ENCODE peak calls at places on chromosomes 13 and 19, in four cellular contexts. Z is AG04450, B is HCT116, I is hepatocyte. Y is an unnamed sample.

GRCh38 chr13:29292045-29292444 is 303.4 kb downstream of the SLC7A1 start:
- DNase-seq in Z (no peak), B (no peak), I (no peak), Y (no peak)

GRCh38 chr13:40109324-40109958 is 454.0 kb downstream of the COG6 start:
- DNase-seq in Z (peak), B (no peak), I (peak), Y (no peak)

GRCh38 chr19:19670070-19670551 is 1.5 kb downstream of the ZNF101 start:
- DNase-seq in Z (no peak), B (no peak), I (no peak), Y (no peak)

GRCh38 chr13:20495087-20496023 is 30.3 kb downstream of the CRYL1 start:
- DNase-seq in Z (peak), B (peak), I (peak), Y (no peak)

GRCh38 chr13:30690282-30691188 is 44.8 kb upstream of the ALOX5AP start:
- DNase-seq in Z (peak), B (no peak), I (peak), Y (peak)

GRCh38 chr13:34044660-34045080 is 226.7 kb downstream of the RFC3 start:
- DNase-seq in Z (peak), B (peak), I (no peak), Y (no peak)

GRCh38 chr19:15287496-15287895 is 44.8 kb downstream of the BRD4 start:
- DNase-seq in Z (no peak), B (no peak), I (no peak), Y (no peak)

GRCh38 chr19:34237283-34237682 is 17.1 kb upstream of the GARRE1 start:
- DNase-seq in Z (no peak), B (no peak), I (no peak), Y (no peak)

GRCh38 chr13:28622286-28622685 is 36.6 kb upstream of the POMP start:
- DNase-seq in Z (no peak), B (no peak), I (no peak), Y (no peak)

GRCh38 chr19:16075430-16076153 is 703 bp upstream of the TPM4 start:
- DNase-seq in Z (no peak), B (no peak), I (no peak), Y (no peak)

GRCh38 chr19:1001538-1002166 is 1.4 kb downstream of the GRIN3B start:
- DNase-seq in Z (no peak), B (no peak), I (peak), Y (no peak)

GRCh38 chr13:32300920-32301319 is 14.2 kb downstream of the ZAR1L start:
- DNase-seq in Z (no peak), B (no peak), I (no peak), Y (no peak)

GRCh38 chr19:40807147-40808020 is 8.4 kb downstream of the EGLN2 start:
- DNase-seq in Z (no peak), B (no peak), I (peak), Y (no peak)

GRCh38 chr19:39211731-39212376 is 7.8 kb upstream of the SYCN start:
- DNase-seq in Z (no peak), B (peak), I (no peak), Y (no peak)

GRCh38 chr13:45490068-45490467 is 25.3 kb downstream of the COG3 start:
- DNase-seq in Z (no peak), B (no peak), I (no peak), Y (no peak)

GRCh38 chr19:1655131-1655981 is 2.9 kb upstream of the TCF3 start:
- DNase-seq in Z (no peak), B (no peak), I (peak), Y (no peak)

GRCh38 chr19:13979224-13979623 is 26.9 kb downstream of the RFX1 start:
- DNase-seq in Z (no peak), B (no peak), I (peak), Y (no peak)

GRCh38 chr13:113816925-113817859 is 46.7 kb downstream of the GAS6 start:
- DNase-seq in Z (peak), B (peak), I (peak), Y (peak)

GRCh38 chr19:8050274-8051096 is 2.1 kb upstream of the CCL25 start:
- DNase-seq in Z (peak), B (peak), I (peak), Y (no peak)

GRCh38 chr13:87999141-87999765 is 328.1 kb downstream of the SLITRK5 start:
- DNase-seq in Z (peak), B (no peak), I (no peak), Y (no peak)

GRCh38 chr13:45674908-45675307 is 27.2 kb upstream of the CBY2 start:
- DNase-seq in Z (no peak), B (no peak), I (peak), Y (no peak)

GRCh38 chr13:86856996-86857395 is 814.2 kb upstream of the SLITRK5 start:
- DNase-seq in Z (peak), B (peak), I (no peak), Y (no peak)

GRCh38 chr13:68851026-68851425 is 1256.6 kb upstream of the ATXN8OS start:
- DNase-seq in Z (no peak), B (no peak), I (no peak), Y (no peak)

GRCh38 chr13:113970810-113971470 is 2.9 kb downstream of the C13orf46 start:
- DNase-seq in Z (peak), B (no peak), I (no peak), Y (no peak)

GRCh38 chr13:27130223-27131015 is 41.2 kb downstream of the USP12 start:
- DNase-seq in Z (no peak), B (no peak), I (no peak), Y (no peak)
- H3K27ac ChIP-seq in Z (no peak), B (no peak), I (peak), Y (no peak)

GRCh38 chr13:101545521-101545920 is 93.0 kb downstream of the ITGBL1 start:
- DNase-seq in Z (no peak), B (no peak), I (no peak), Y (no peak)
- TF ChIP-seq CTCF in Z (no peak), B (no peak), I (no peak), Y (no peak)

GRCh38 chr13:99984134-99984462 is 2.5 kb downstream of the ZIC2 start:
- DNase-seq in Z (no peak), B (no peak), I (no peak), Y (no peak)
- H3K27ac ChIP-seq in Z (no peak), B (no peak), I (no peak), Y (no peak)

GRCh38 chr13:51435002-51435578 is 17.7 kb downstream of the INTS6 start:
- DNase-seq in Z (no peak), B (no peak), I (peak), Y (no peak)
- TF ChIP-seq CTCF in Z (peak), B (peak), I (peak), Y (peak)

GRCh38 chr19:50723735-50724521 is 764 bp downstream of the CLEC11A start:
- DNase-seq in Z (no peak), B (no peak), I (no peak), Y (no peak)

GRCh38 chr19:50723069-50723468 is at the start of gene CLEC11A:
- DNase-seq in Z (peak), B (no peak), I (peak), Y (no peak)

GRCh38 chr19:50720921-50721291 is 1.3 kb upstream of the SHANK1 start:
- DNase-seq in Z (no peak), B (no peak), I (no peak), Y (no peak)

GRCh38 chr19:50721441-50722137 is 1.6 kb upstream of the CLEC11A start:
- DNase-seq in Z (no peak), B (no peak), I (no peak), Y (no peak)

GRCh38 chr19:50722248-50723013 is 733 bp upstream of the CLEC11A start:
- DNase-seq in Z (no peak), B (no peak), I (no peak), Y (no peak)
- H3K27ac ChIP-seq in Z (peak), B (no peak), I (peak), Y (peak)

GRCh38 chr13:99085139-99085845 is 107.4 kb upstream of the DOCK9 start:
- DNase-seq in Z (no peak), B (no peak), I (peak), Y (peak)

GRCh38 chr13:99087130-99087953 is 109.5 kb upstream of the DOCK9 start:
- DNase-seq in Z (peak), B (peak), I (peak), Y (peak)

GRCh38 chr13:99086869-99087129 is 108.9 kb upstream of the DOCK9 start:
- DNase-seq in Z (no peak), B (no peak), I (no peak), Y (no peak)

GRCh38 chr13:99085846-99086148 is 107.9 kb upstream of the DOCK9 start:
- DNase-seq in Z (no peak), B (no peak), I (no peak), Y (no peak)

GRCh38 chr13:99086149-99086868 is 108.4 kb upstream of the DOCK9 start:
- DNase-seq in Z (no peak), B (no peak), I (peak), Y (peak)
- TF ChIP-seq CTCF in Z (no peak), B (no peak), I (no peak), Y (no peak)

GRCh38 chr13:111123649-111124048 is 8.5 kb downstream of the ARHGEF7 start:
- DNase-seq in Z (no peak), B (no peak), I (no peak), Y (no peak)

GRCh38 chr13:111121421-111121820 is 6.3 kb downstream of the ARHGEF7 start:
- DNase-seq in Z (no peak), B (no peak), I (no peak), Y (no peak)

GRCh38 chr13:111123221-111123620 is 8.1 kb downstream of the ARHGEF7 start:
- DNase-seq in Z (no peak), B (no peak), I (no peak), Y (no peak)

GRCh38 chr13:111122056-111122455 is 6.9 kb downstream of the ARHGEF7 start:
- DNase-seq in Z (peak), B (no peak), I (no peak), Y (no peak)

DNA sequence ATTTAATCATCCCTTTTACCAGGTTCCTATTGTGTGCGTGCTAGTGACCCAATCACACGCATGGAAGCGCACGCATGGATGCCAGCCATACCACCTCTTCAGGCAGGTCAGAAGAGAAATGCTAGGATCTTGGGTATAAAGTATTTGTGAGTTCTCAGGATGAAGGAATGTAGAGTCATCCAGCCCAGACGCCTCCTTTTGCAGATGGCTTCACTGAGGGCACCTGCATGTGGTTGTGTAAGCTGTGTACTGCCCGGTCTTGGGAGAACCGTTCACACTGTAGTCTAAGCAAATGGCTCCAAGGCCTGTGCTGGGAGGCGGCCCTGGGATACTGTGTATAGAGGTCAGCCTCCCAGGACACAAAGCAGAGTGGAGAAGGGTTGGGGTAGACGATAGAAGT is 7.5 kb downstream of the ARHGEF7 start:
- DNase-seq in Z (no peak), B (no peak), I (no peak), Y (no peak)
- H3K27ac ChIP-seq in Z (no peak), B (no peak), I (no peak), Y (peak)